ENCODE peak calls at places on chromosomes 16 and 17, in nine cellular contexts. B is Daoy; I is Calu3; S is tibial nerve; P is activated CD8-positive, alpha-beta memory T cell treated with anti-CD3 and anti-CD28 coated beads for 4 hours; Z is AG04450; H is H54; R is thoracic aorta; A is cardiac fibroblast. X is an unnamed sample.

GRCh38 chr16:72467157-72467759 is 295.3 kb upstream of the PMFBP1 start:
- DNase-seq in B (peak), I (peak), S (no peak), P (no peak), Z (peak), H (no peak), R (no peak), A (peak), X (no peak)

GRCh38 chr16:52074133-52074532 is 472.8 kb downstream of the TOX3 start:
- DNase-seq in B (no peak), I (no peak), S (no peak), P (no peak), Z (no peak), H (no peak), R (no peak), A (no peak), X (no peak)

GRCh38 chr16:57897053-57897784 is 73.7 kb downstream of the CNGB1 start:
- DNase-seq in B (no peak), I (no peak), S (no peak), P (no peak), Z (no peak), H (no peak), R (no peak), A (no peak), X (no peak)

GRCh38 chr17:41928693-41929251 is 1.6 kb upstream of the ODAD4 start:
- DNase-seq in B (no peak), I (no peak), S (no peak), P (no peak), Z (no peak), H (no peak), R (no peak), A (no peak), X (no peak)

GRCh38 chr16:88005148-88005547 is 53.9 kb downstream of the BANP start:
- DNase-seq in B (no peak), I (no peak), S (no peak), P (no peak), Z (no peak), H (no peak), R (no peak), A (peak), X (no peak)

GRCh38 chr17:8176197-8176940 is at the start of gene TMEM107:
- DNase-seq in B (peak), I (peak), S (peak), P (peak), Z (no peak), H (no peak), R (no peak), A (peak), X (no peak)

GRCh38 chr16:30342751-30343490 is 12.2 kb downstream of the CD2BP2 start:
- DNase-seq in B (no peak), I (no peak), S (no peak), P (no peak), Z (no peak), H (no peak), R (no peak), A (no peak), X (no peak)

GRCh38 chr17:6542577-6542976 is 13.8 kb downstream of the PITPNM3 start:
- DNase-seq in B (no peak), I (no peak), S (no peak), P (no peak), Z (no peak), H (no peak), R (no peak), A (no peak), X (no peak)

GRCh38 chr17:77889135-77889505 is 69.4 kb upstream of the TNRC6C start:
- DNase-seq in B (no peak), I (no peak), S (no peak), P (no peak), Z (no peak), H (no peak), R (no peak), A (no peak), X (no peak)

GRCh38 chr16:15434079-15434424 is 336 bp upstream of the BMERB1 start:
- DNase-seq in B (no peak), I (no peak), S (no peak), P (no peak), Z (no peak), H (no peak), R (no peak), A (no peak), X (no peak)

GRCh38 chr17:19946921-19947320 is 30.7 kb downstream of the AKAP10 start:
- DNase-seq in B (no peak), I (no peak), S (no peak), P (no peak), Z (no peak), H (no peak), R (no peak), A (no peak), X (no peak)

GRCh38 chr17:38508570-38508950 is 80.3 kb downstream of the ARHGAP23 start:
- DNase-seq in B (no peak), I (no peak), S (no peak), P (no peak), Z (no peak), H (no peak), R (no peak), A (peak), X (no peak)

GRCh38 chr17:38598536-38598935 is 7.2 kb downstream of the SRCIN1 start:
- DNase-seq in B (peak), I (peak), S (no peak), P (no peak), Z (peak), H (peak), R (no peak), A (peak), X (peak)

GRCh38 chr17:32907583-32907982 is 20.4 kb upstream of the TMEM98 start:
- DNase-seq in B (no peak), I (no peak), S (no peak), P (no peak), Z (no peak), H (no peak), R (no peak), A (no peak), X (no peak)

GRCh38 chr16:52872706-52873105 is 180.0 kb downstream of the CHD9NB start:
- DNase-seq in B (no peak), I (no peak), S (no peak), P (no peak), Z (no peak), H (no peak), R (no peak), A (no peak), X (no peak)

GRCh38 chr17:82977586-82977985 is 101.8 kb upstream of the METRNL start:
- DNase-seq in B (no peak), I (no peak), S (no peak), P (no peak), Z (no peak), H (no peak), R (no peak), A (no peak), X (no peak)

GRCh38 chr16:57146735-57147134 is 39.1 kb downstream of the PSME3IP1 start:
- DNase-seq in B (no peak), I (peak), S (no peak), P (no peak), Z (no peak), H (peak), R (no peak), A (no peak), X (no peak)

GRCh38 chr17:19237389-19238166 is 412 bp downstream of the EPN2 start:
- DNase-seq in B (peak), I (peak), S (peak), P (no peak), Z (no peak), H (peak), R (no peak), A (no peak), X (no peak)

GRCh38 chr17:67759355-67760171 is 41.8 kb downstream of the NOL11 start:
- DNase-seq in B (no peak), I (no peak), S (no peak), P (no peak), Z (peak), H (peak), R (no peak), A (peak), X (no peak)

GRCh38 chr17:8002646-8003593 is 505 bp downstream of the GUCY2D start:
- DNase-seq in B (no peak), I (no peak), S (no peak), P (no peak), Z (no peak), H (no peak), R (no peak), A (no peak), X (no peak)

GRCh38 chr17:64066709-64067108 is 46.3 kb upstream of the ICAM2 start:
- DNase-seq in B (no peak), I (no peak), S (no peak), P (no peak), Z (no peak), H (no peak), R (no peak), A (no peak), X (no peak)

GRCh38 chr17:58606934-58607333 is 84.9 kb downstream of the TEX14 start:
- DNase-seq in B (no peak), I (no peak), S (no peak), P (no peak), Z (no peak), H (no peak), R (no peak), A (no peak), X (no peak)

GRCh38 chr17:77887464-77888241 is 70.8 kb upstream of the TNRC6C start:
- DNase-seq in B (peak), I (peak), S (peak), P (peak), Z (peak), H (peak), R (peak), A (peak), X (no peak)

GRCh38 chr17:31392856-31393748 is 1.6 kb downstream of the RAB11FIP4 start:
- DNase-seq in B (no peak), I (no peak), S (no peak), P (no peak), Z (no peak), H (no peak), R (no peak), A (no peak), X (no peak)

GRCh38 chr16:81593481-81593880 is 148.9 kb downstream of the CMIP start:
- DNase-seq in B (no peak), I (no peak), S (no peak), P (no peak), Z (no peak), H (no peak), R (no peak), A (no peak), X (no peak)

GRCh38 chr17:73628642-73629552 is 15.3 kb downstream of the SDK2 start:
- DNase-seq in B (peak), I (no peak), S (no peak), P (no peak), Z (no peak), H (no peak), R (no peak), A (no peak), X (no peak)

GRCh38 chr17:42670199-42670924 is 6.4 kb downstream of the PLEKHH3 start:
- DNase-seq in B (no peak), I (no peak), S (no peak), P (no peak), Z (no peak), H (no peak), R (no peak), A (no peak), X (no peak)

GRCh38 chr17:7673239-7673638 is 14.1 kb downstream of the TP53 start:
- DNase-seq in B (no peak), I (peak), S (no peak), P (no peak), Z (no peak), H (no peak), R (no peak), A (peak), X (no peak)

GRCh38 chr17:69058165-69058564 is 2.6 kb downstream of the ABCA9 start:
- DNase-seq in B (no peak), I (no peak), S (no peak), P (no peak), Z (no peak), H (no peak), R (no peak), A (no peak), X (no peak)

GRCh38 chr17:3727041-3727440 is 3.3 kb downstream of the HASPIN start:
- DNase-seq in B (no peak), I (no peak), S (no peak), P (no peak), Z (no peak), H (no peak), R (no peak), A (no peak), X (no peak)

GRCh38 chr16:83742076-83742475 is 65.7 kb upstream of the HSBP1 start:
- DNase-seq in B (no peak), I (no peak), S (no peak), P (no peak), Z (no peak), H (no peak), R (no peak), A (no peak), X (no peak)

GRCh38 chr16:23269248-23270091 is 32.6 kb upstream of the SCNN1B start:
- DNase-seq in B (no peak), I (no peak), S (no peak), P (no peak), Z (no peak), H (no peak), R (no peak), A (no peak), X (no peak)